ENCODE peak calls at places on chromosomes 13 and 19, in seven cellular contexts. D, K, N, T, L, R and Y are unnamed samples.

GRCh38 chr19:41263042-41263849 is 926 bp upstream of the HNRNPUL1 start:
- DNase-seq in D (peak; percentile 91), K (peak; percentile 32), N (peak; percentile 85), T (peak; percentile 57), L (peak; percentile 38), R (peak; percentile 80), Y (no peak)

GRCh38 chr19:2041686-2042484 is 9.2 kb downstream of the MKNK2 start:
- DNase-seq in D (peak; percentile 88), K (peak; percentile 88), N (peak; percentile 94), T (peak; percentile 99), L (peak; percentile 87), R (peak; percentile 85), Y (peak; percentile 89)

GRCh38 chr19:48683349-48683748 is 10.5 kb upstream of the NTN5 start:
- DNase-seq in D (peak; percentile 44), K (no peak), N (peak; percentile 62), T (no peak), L (no peak), R (peak; percentile 18), Y (no peak)

GRCh38 chr19:15869109-15869555 is 28.7 kb downstream of the CYP4F2 start:
- DNase-seq in D (peak; percentile 34), K (no peak), N (peak; percentile 23), T (no peak), L (no peak), R (peak; percentile 7), Y (no peak)

GRCh38 chr19:15324791-15325519 is 7.4 kb downstream of the BRD4 start:
- DNase-seq in D (no peak), K (no peak), N (no peak), T (no peak), L (no peak), R (no peak), Y (no peak)

GRCh38 chr19:4089400-4089908 is 22.8 kb upstream of the ZBTB7A start:
- DNase-seq in D (no peak), K (no peak), N (no peak), T (no peak), L (no peak), R (no peak), Y (no peak)

GRCh38 chr13:80083516-80084085 is 257.3 kb downstream of the SPRY2 start:
- DNase-seq in D (peak; percentile 16), K (no peak), N (peak; percentile 69), T (no peak), L (no peak), R (no peak), Y (no peak)

GRCh38 chr13:69565334-69565733 is 542.3 kb upstream of the ATXN8OS start:
- DNase-seq in D (peak; percentile 39), K (no peak), N (no peak), T (no peak), L (no peak), R (peak; percentile 14), Y (no peak)

GRCh38 chr13:46405457-46405856 is 18.4 kb upstream of the RUBCNL start:
- DNase-seq in D (no peak), K (no peak), N (no peak), T (no peak), L (no peak), R (no peak), Y (no peak)

GRCh38 chr13:49494645-49495044 is 1.1 kb upstream of the PHF11 start:
- DNase-seq in D (peak; percentile 10), K (no peak), N (no peak), T (no peak), L (no peak), R (no peak), Y (no peak)

GRCh38 chr19:31880283-31880682 is 465.1 kb upstream of the ZNF507 start:
- DNase-seq in D (no peak), K (no peak), N (no peak), T (no peak), L (no peak), R (no peak), Y (no peak)

GRCh38 chr13:113397606-113398425 is 33.9 kb upstream of the GRTP1 start:
- DNase-seq in D (no peak), K (no peak), N (no peak), T (no peak), L (no peak), R (no peak), Y (no peak)

GRCh38 chr13:40553356-40553755 is 113.1 kb downstream of the FOXO1 start:
- DNase-seq in D (no peak), K (no peak), N (no peak), T (no peak), L (no peak), R (no peak), Y (no peak)